ENCODE peak calls at places on chromosomes 4 and X, in eight cellular contexts. M, W, D, Q, S, U, A and T are unnamed samples.

GRCh38 chr4:187436251-187436650 is 559.3 kb upstream of the ZFP42 start:
- DNase-seq in M (no peak), W (no peak), D (no peak), Q (no peak), S (no peak), U (no peak), A (no peak), T (no peak)

GRCh38 chr4:3525532-3526430 is 6.4 kb downstream of the LRPAP1 start:
- DNase-seq in M (no peak), W (no peak), D (no peak), Q (no peak), S (no peak), U (no peak), A (no peak), T (no peak)

GRCh38 chrX:1592128-1592862 is 891 bp downstream of the AKAP17A start:
- DNase-seq in M (peak; percentile 21), W (no peak), D (no peak), Q (no peak), S (no peak), U (no peak), A (peak; percentile 57), T (peak; percentile 55)

GRCh38 chr4:40316333-40316781 is 18.8 kb upstream of the CHRNA9 start:
- DNase-seq in M (peak; percentile 95), W (no peak), D (peak; percentile 84), Q (no peak), S (no peak), U (no peak), A (no peak), T (peak; percentile 70)

GRCh38 chr4:111228396-111228795 is 605.5 kb upstream of the PITX2 start:
- DNase-seq in M (no peak), W (no peak), D (no peak), Q (no peak), S (no peak), U (no peak), A (no peak), T (no peak)

GRCh38 chrX:81390244-81390643 is 188.3 kb downstream of the SH3BGRL start:
- DNase-seq in M (no peak), W (no peak), D (no peak), Q (no peak), S (no peak), U (no peak), A (no peak), T (peak; percentile 21)

GRCh38 chr4:4971796-4972195 is 47.5 kb downstream of the CYTL1 start:
- DNase-seq in M (no peak), W (no peak), D (no peak), Q (no peak), S (no peak), U (peak; percentile 79), A (no peak), T (no peak)

GRCh38 chr4:179664628-179665027 is 2222.4 kb upstream of the AGA start:
- DNase-seq in M (no peak), W (no peak), D (no peak), Q (no peak), S (no peak), U (no peak), A (no peak), T (no peak)

GRCh38 chr4:161496-162284 is 37.4 kb downstream of the ZNF718 start:
- DNase-seq in M (peak; percentile 7), W (no peak), D (peak; percentile 2), Q (no peak), S (no peak), U (no peak), A (no peak), T (no peak)

GRCh38 chrX:71998836-71999509 is 88.3 kb downstream of the NHSL2 start:
- DNase-seq in M (no peak), W (peak; percentile 59), D (peak; percentile 28), Q (no peak), S (peak; percentile 58), U (no peak), A (no peak), T (peak; percentile 29)

GRCh38 chr4:161929966-161930365 is 233.8 kb downstream of the FSTL5 start:
- DNase-seq in M (no peak), W (no peak), D (no peak), Q (no peak), S (no peak), U (no peak), A (no peak), T (no peak)

GRCh38 chr4:152936446-152937279 is 540 bp downstream of the FHDC1 start:
- DNase-seq in M (no peak), W (no peak), D (peak; percentile 18), Q (peak; percentile 22), S (peak; percentile 62), U (no peak), A (no peak), T (peak; percentile 5)

GRCh38 chrX:132017431-132018185 is 5.5 kb upstream of the STK26 start:
- DNase-seq in M (no peak), W (no peak), D (no peak), Q (no peak), S (no peak), U (no peak), A (no peak), T (no peak)

GRCh38 chr4:18314731-18315130 is 293.2 kb upstream of the LCORL start:
- DNase-seq in M (no peak), W (no peak), D (no peak), Q (no peak), S (no peak), U (no peak), A (no peak), T (no peak)

GRCh38 chr4:3257691-3258482 is 8.9 kb downstream of the MSANTD1 start:
- DNase-seq in M (peak; percentile 83), W (peak; percentile 61), D (no peak), Q (no peak), S (peak; percentile 5), U (no peak), A (no peak), T (peak; percentile 58)

GRCh38 chrX:12999422-12999821 is 24.5 kb downstream of the TMSB4X start:
- DNase-seq in M (no peak), W (peak; percentile 70), D (no peak), Q (no peak), S (no peak), U (no peak), A (no peak), T (peak; percentile 83)

GRCh38 chr4:128288689-128289106 is 1.1 kb upstream of the PGRMC2 start:
- DNase-seq in M (peak; percentile 86), W (peak; percentile 51), D (peak; percentile 33), Q (no peak), S (peak; percentile 61), U (no peak), A (no peak), T (peak; percentile 64)

GRCh38 chr4:121738780-121739547 is 26.0 kb downstream of the SMIM43 start:
- DNase-seq in M (no peak), W (no peak), D (no peak), Q (no peak), S (no peak), U (no peak), A (no peak), T (no peak)

GRCh38 chrX:118116308-118117068 is at the start of gene KLHL13:
- DNase-seq in M (no peak), W (peak; percentile 45), D (peak; percentile 14), Q (peak; percentile 36), S (no peak), U (no peak), A (no peak), T (peak; percentile 39)

GRCh38 chrX:54479471-54480122 is 16.4 kb downstream of the FGD1 start:
- DNase-seq in M (no peak), W (no peak), D (no peak), Q (no peak), S (peak; percentile 22), U (no peak), A (no peak), T (peak; percentile 32)

GRCh38 chr4:154590329-154591006 is at the start of gene FGA:
- DNase-seq in M (no peak), W (no peak), D (peak; percentile 93), Q (no peak), S (no peak), U (no peak), A (no peak), T (no peak)

GRCh38 chrX:38225093-38225492 is 4.4 kb upstream of the SRPX start:
- DNase-seq in M (peak; percentile 32), W (no peak), D (peak; percentile 15), Q (no peak), S (no peak), U (no peak), A (no peak), T (no peak)

GRCh38 chr4:38072578-38072977 is 112.4 kb downstream of the PTTG2 start:
- DNase-seq in M (no peak), W (no peak), D (no peak), Q (no peak), S (no peak), U (no peak), A (no peak), T (no peak)

GRCh38 chr4:2962099-2962455 is 1.1 kb downstream of the NOP14 start:
- DNase-seq in M (no peak), W (no peak), D (no peak), Q (no peak), S (no peak), U (no peak), A (no peak), T (peak; percentile 67)

GRCh38 chr4:152106113-152106763 is 345.4 kb upstream of the GATB start:
- DNase-seq in M (peak; percentile 98), W (peak; percentile 76), D (peak; percentile 89), Q (no peak), S (no peak), U (peak; percentile 92), A (peak; percentile 87), T (no peak)

DNA sequence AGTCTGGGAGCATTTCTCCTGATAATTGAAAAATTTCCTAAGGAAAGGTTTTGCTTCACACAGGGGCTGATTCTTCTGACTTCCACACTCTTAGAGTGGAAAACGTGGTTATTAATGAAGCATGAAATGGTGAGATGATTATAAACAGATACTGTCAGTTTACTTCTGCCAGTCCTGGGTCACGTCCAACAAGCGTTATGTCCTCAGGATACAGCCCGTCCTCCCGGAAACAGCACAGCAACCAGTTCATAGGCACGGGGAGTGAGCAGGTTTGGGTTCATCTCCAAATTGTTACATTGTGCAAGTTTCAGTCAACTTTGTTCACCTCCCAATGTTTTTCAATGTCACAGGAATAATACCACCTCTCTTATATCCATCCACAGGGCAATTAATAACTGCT is 98.8 kb downstream of the NPNT start:
- DNase-seq in M (no peak), W (no peak), D (no peak), Q (no peak), S (no peak), U (no peak), A (no peak), T (no peak)
- TF ChIP-seq CTCF in M (no peak), W (no peak), D (no peak), Q (no peak), S (no peak), U (no peak), A (no peak), T (no peak)

GRCh38 chrX:120125444-120125843 is 9.7 kb upstream of the RHOXF1 start:
- DNase-seq in M (no peak), W (no peak), D (no peak), Q (no peak), S (no peak), U (no peak), A (no peak), T (no peak)
- H3K4me3 ChIP-seq in M (no peak overlapping the region), W (no peak overlapping the region), D (no peak overlapping the region), Q (no peak overlapping the region), S (no peak overlapping the region), U (no peak overlapping the region), A (peak overlapping the region; percentile 17), T (no peak overlapping the region)

GRCh38 chr4:94746746-94747145 is 11.0 kb upstream of the BMPR1B start:
- DNase-seq in M (no peak), W (no peak), D (no peak), Q (no peak), S (no peak), U (no peak), A (no peak), T (no peak)
- TF ChIP-seq CTCF in M (peak; percentile 10), W (no peak), D (no peak), Q (no peak), S (peak; percentile 40), U (no peak), A (no peak), T (no peak)

GRCh38 chr4:41692717-41693345 is 55.7 kb downstream of the PHOX2B start:
- DNase-seq in M (peak; percentile 44), W (peak; percentile 49), D (peak; percentile 61), Q (peak; percentile 28), S (peak; percentile 44), U (no peak), A (no peak), T (peak; percentile 67)
- H3K4me3 ChIP-seq in M (no peak overlapping the region), W (no peak overlapping the region), D (no peak overlapping the region), Q (no peak overlapping the region), S (no peak overlapping the region), U (no peak overlapping the region), A (no peak overlapping the region), T (no peak overlapping the region)